ENCODE peak calls at places on chromosomes 5 and 9, in five cellular contexts. B is astrocyte, F is dorsolateral prefrontal cortex, R is gastrocnemius medialis, S is left ventricle myocardium inferior. P is an unnamed sample.

GRCh38 chr5:35195472-35195852 is 34.8 kb downstream of the PRLR start:
- DNase-seq in F (no peak), S (no peak), B (no peak), R (no peak), P (no peak)

GRCh38 chr9:128733256-128733655 is 9.3 kb upstream of the ZDHHC12 start:
- DNase-seq in F (no peak), B (peak), R (no peak), S (peak), P (peak)

GRCh38 chr9:109482391-109482916 is 15.7 kb downstream of the PTPN3 start:
- DNase-seq in R (no peak), F (no peak), B (peak), S (no peak), P (no peak)

GRCh38 chr5:95822408-95823240 is at the start of gene GLRX:
- DNase-seq in S (peak), B (peak), F (peak), R (peak), P (peak)

GRCh38 chr9:69671904-69672827 is at the start of gene APBA1:
- DNase-seq in B (peak), S (peak), F (peak), R (no peak), P (peak)

GRCh38 chr5:137312060-137312459 is 187.1 kb downstream of the SPOCK1 start:
- DNase-seq in R (no peak), F (no peak), S (no peak), B (no peak), P (no peak)

GRCh38 chr5:82092-82491 is 9.9 kb upstream of the PLEKHG4B start:
- DNase-seq in B (peak), S (no peak), F (no peak), R (no peak), P (no peak)

GRCh38 chr5:14728109-14728938 is 63.8 kb downstream of the OTULIN start:
- DNase-seq in B (no peak), S (no peak), F (peak), R (no peak), P (peak)

GRCh38 chr9:12231832-12232231 is 461.4 kb upstream of the TYRP1 start:
- DNase-seq in S (no peak), R (no peak), F (no peak), B (no peak), P (no peak)

GRCh38 chr9:80369641-80370040 is 797.9 kb downstream of the TLE4 start:
- DNase-seq in R (no peak), S (no peak), B (no peak), F (no peak), P (no peak)

GRCh38 chr9:132743886-132744544 is 73.8 kb downstream of the GTF3C4 start:
- DNase-seq in F (no peak), S (no peak), R (no peak), B (no peak), P (no peak)

GRCh38 chr9:136327313-136327971 is at the start of gene GPSM1:
- DNase-seq in R (no peak), S (peak), B (no peak), F (no peak), P (peak)

GRCh38 chr9:114081441-114082016 is 3.4 kb upstream of the AMBP start:
- DNase-seq in F (no peak), R (no peak), B (no peak), S (no peak), P (no peak)

GRCh38 chr9:13082796-13083195 is 196.7 kb downstream of the MPDZ start:
- DNase-seq in B (no peak), R (no peak), F (no peak), S (no peak), P (no peak)

GRCh38 chr9:90907790-90908189 is 106.2 kb downstream of the SYK start:
- DNase-seq in S (no peak), F (no peak), B (no peak), R (no peak), P (no peak)

GRCh38 chr9:18666348-18666747 is 192.4 kb downstream of the ADAMTSL1 start:
- DNase-seq in S (no peak), R (no peak), F (no peak), B (peak), P (no peak)

GRCh38 chr9:132078369-132079356 is 1.0 kb downstream of the MED27 start:
- DNase-seq in B (peak), S (no peak), F (no peak), R (no peak), P (no peak)

GRCh38 chr9:98773721-98774120 is 22.6 kb downstream of the ANKS6 start:
- DNase-seq in B (no peak), R (no peak), F (no peak), S (no peak), P (no peak)

GRCh38 chr5:147685991-147686390 is 96.5 kb downstream of the JAKMIP2 start:
- DNase-seq in R (no peak), F (no peak), B (peak), S (no peak), P (no peak)

GRCh38 chr9:3968891-3969290 is 331.0 kb downstream of the GLIS3 start:
- DNase-seq in R (no peak), B (peak), S (no peak), F (no peak), P (no peak)

GRCh38 chr5:158140120-158140778 is 281.3 kb upstream of the CLINT1 start:
- DNase-seq in F (no peak), S (peak), B (peak), R (peak), P (no peak)

GRCh38 chr5:115939059-115939458 is 23.2 kb upstream of the LVRN start:
- DNase-seq in S (no peak), B (no peak), F (no peak), R (no peak), P (no peak)

GRCh38 chr5:124871299-124871698 is 124.9 kb upstream of the ZNF608 start:
- DNase-seq in R (no peak), S (no peak), B (peak), F (no peak), P (no peak)

GRCh38 chr9:37575921-37576721 is at the start of gene FBXO10:
- DNase-seq in R (peak), S (peak), F (peak), B (peak), P (peak)

GRCh38 chr5:154944716-154945115 is 3.8 kb downstream of the MRPL22 start:
- DNase-seq in B (no peak), R (no peak), F (no peak), S (no peak), P (no peak)

GRCh38 chr5:154949758-154950157 is 8.9 kb downstream of the MRPL22 start:
- DNase-seq in B (no peak), R (no peak), S (no peak), F (no peak), P (no peak)

GRCh38 chr5:154948313-154948712 is 7.4 kb downstream of the MRPL22 start:
- DNase-seq in R (no peak), B (no peak), S (no peak), F (no peak), P (no peak)

GRCh38 chr5:154945695-154946301 is 4.9 kb downstream of the MRPL22 start:
- DNase-seq in R (no peak), F (no peak), S (no peak), B (no peak), P (no peak)

DNA sequence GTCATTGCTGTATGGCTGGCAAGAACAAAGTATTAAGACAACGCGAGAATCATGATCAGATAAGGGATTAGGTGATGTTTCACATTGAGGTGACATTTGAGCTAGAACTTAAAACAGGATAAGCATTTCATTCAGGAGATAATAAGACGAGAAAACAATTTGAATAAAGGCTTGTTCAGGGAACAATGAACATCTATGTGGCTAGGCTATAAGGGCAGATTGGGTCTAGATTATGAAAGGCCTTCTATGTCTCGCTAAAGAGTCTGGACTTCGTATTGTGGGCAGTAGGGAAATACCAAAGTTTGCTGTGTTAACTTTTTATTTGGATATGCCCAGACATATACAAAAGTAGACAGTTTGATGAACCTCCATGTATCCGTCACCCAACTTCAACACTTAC is 6.9 kb downstream of the MRPL22 start:
- DNase-seq in F (no peak), S (no peak), R (no peak), B (no peak), P (no peak)
- H3K27ac ChIP-seq in F (peak), S (no peak), R (no peak), B (no peak), P (no peak)

GRCh38 chr5:38673671-38674071 is 117.2 kb upstream of the LIFR start:
- DNase-seq in B (no peak), R (no peak), S (no peak), F (no peak), P (no peak)

GRCh38 chr5:38675443-38675842 is 119.0 kb upstream of the LIFR start:
- DNase-seq in R (no peak), F (no peak), S (no peak), B (no peak), P (no peak)

GRCh38 chr5:38670878-38671277 is 114.4 kb upstream of the LIFR start:
- DNase-seq in B (peak), S (no peak), R (peak), F (peak), P (no peak)

GRCh38 chr5:38670066-38670465 is 113.6 kb upstream of the LIFR start:
- DNase-seq in S (no peak), B (no peak), R (no peak), F (no peak), P (no peak)

GRCh38 chr5:38672059-38672791 is 115.8 kb upstream of the LIFR start:
- DNase-seq in S (no peak), F (no peak), R (no peak), B (peak), P (no peak)
- TF ChIP-seq CTCF in S (no peak), F (no peak), R (no peak), B (no peak), P (no peak)

GRCh38 chr5:80957031-80957761 is 3.0 kb upstream of the RASGRF2 start:
- DNase-seq in S (no peak), F (no peak), B (peak), R (no peak), P (no peak)
- H3K27ac ChIP-seq in S (no peak), F (peak), B (no peak), R (no peak), P (no peak)

GRCh38 chr5:7261900-7262299 is 134.0 kb upstream of the ADCY2 start:
- DNase-seq in F (no peak), B (no peak), S (no peak), R (no peak), P (no peak)

DNA sequence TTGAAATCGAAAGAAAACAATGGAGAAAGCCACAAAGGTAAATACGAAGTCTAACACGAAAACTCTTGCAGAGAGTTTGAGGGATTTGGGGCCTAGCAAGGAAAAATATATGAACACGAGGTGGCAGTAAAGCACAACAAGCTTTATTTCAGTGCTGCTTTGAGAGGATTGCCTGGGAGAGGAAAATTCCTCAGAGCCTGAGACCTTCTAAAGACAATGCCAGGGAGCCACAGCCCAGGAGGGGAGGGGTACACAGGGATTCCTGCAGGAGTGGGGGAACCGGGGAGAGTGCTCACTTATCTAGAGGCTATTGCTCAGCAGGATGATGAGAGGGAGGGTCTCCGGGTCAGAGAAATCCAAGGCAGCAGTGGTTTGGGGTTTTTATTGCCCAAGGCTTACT is 134.9 kb upstream of the ADCY2 start:
- DNase-seq in F (no peak), B (peak), R (no peak), S (no peak), P (no peak)
- TF ChIP-seq CTCF in F (peak), B (peak), R (peak), S (peak), P (peak)

GRCh38 chr9:92962846-92963245 is 15.5 kb downstream of the FGD3 start:
- DNase-seq in R (no peak), S (no peak), B (no peak), F (no peak), P (no peak)

GRCh38 chr9:92963831-92964606 is 16.7 kb downstream of the FGD3 start:
- DNase-seq in F (no peak), B (no peak), R (no peak), S (no peak), P (peak)

GRCh38 chr9:92964981-92965758 is 17.8 kb downstream of the FGD3 start:
- DNase-seq in R (no peak), S (peak), F (no peak), B (no peak), P (peak)

GRCh38 chr9:92965759-92966517 is 18.6 kb downstream of the FGD3 start:
- DNase-seq in F (no peak), B (no peak), R (no peak), S (no peak), P (no peak)

GRCh38 chr9:92964607-92964975 is 17.3 kb downstream of the FGD3 start:
- DNase-seq in F (no peak), B (no peak), R (no peak), S (no peak), P (no peak)
- H3K27ac ChIP-seq in F (no peak), B (no peak), R (no peak), S (peak), P (peak)

GRCh38 chr9:95185931-95186330 is 131.6 kb downstream of the FANCC start:
- DNase-seq in R (no peak), B (no peak), F (no peak), S (no peak), P (no peak)

GRCh38 chr9:95181226-95181818 is 136.2 kb downstream of the FANCC start:
- DNase-seq in R (no peak), B (no peak), F (no peak), S (no peak), P (no peak)

GRCh38 chr9:95181845-95182244 is 135.7 kb downstream of the FANCC start:
- DNase-seq in B (peak), F (no peak), R (no peak), S (no peak), P (no peak)

GRCh38 chr9:95177617-95178016 is 139.9 kb downstream of the FANCC start:
- DNase-seq in R (no peak), S (no peak), F (no peak), B (no peak), P (no peak)

GRCh38 chr9:95182854-95183563 is 134.5 kb downstream of the FANCC start:
- DNase-seq in S (no peak), R (no peak), F (no peak), B (no peak), P (no peak)
- TF ChIP-seq CTCF in S (peak), R (no peak), F (peak), B (peak), P (no peak)

DNA sequence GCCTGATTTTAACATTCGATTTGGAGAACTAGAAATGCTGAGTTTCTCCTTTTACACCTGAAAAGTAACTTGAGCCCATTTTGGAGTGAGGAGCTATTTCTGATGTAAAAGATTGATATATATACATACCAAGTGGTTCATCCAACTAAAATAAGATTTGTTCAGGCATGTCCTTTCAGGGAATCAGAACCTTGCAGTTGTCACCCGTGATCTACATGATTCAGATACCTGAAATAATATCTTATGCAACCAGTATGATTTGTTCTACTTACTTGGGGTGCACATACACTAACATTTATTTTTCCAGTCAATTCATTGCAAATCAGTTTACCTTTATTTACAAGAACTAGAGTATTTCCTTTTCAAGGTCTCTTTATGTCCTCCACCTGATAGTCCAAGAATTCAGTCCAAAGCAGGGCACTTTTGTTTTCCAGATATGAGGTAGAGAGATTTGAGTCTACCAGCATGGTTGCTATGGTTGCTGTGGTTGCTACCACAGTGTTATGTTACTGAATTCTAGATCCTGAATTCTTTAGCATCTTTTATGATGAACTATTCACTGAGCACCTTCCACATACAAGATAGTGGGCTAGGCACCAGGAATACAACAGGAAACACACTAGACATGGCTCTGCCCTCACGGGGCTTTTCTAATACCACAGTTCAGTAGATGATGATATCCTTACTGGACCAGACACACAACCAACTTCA is 49.3 kb downstream of the CCL28 start:
- DNase-seq in B (no peak), R (no peak), S (no peak), F (no peak), P (no peak)
- H3K27ac ChIP-seq in B (no peak), R (no peak), S (no peak), F (no peak), P (no peak)

GRCh38 chr5:167255931-167256330 is 1035.5 kb upstream of the WWC1 start:
- DNase-seq in B (no peak), F (no peak), S (no peak), R (no peak), P (no peak)
- TF ChIP-seq CTCF in B (no peak), F (no peak), S (no peak), R (no peak), P (no peak)

DNA sequence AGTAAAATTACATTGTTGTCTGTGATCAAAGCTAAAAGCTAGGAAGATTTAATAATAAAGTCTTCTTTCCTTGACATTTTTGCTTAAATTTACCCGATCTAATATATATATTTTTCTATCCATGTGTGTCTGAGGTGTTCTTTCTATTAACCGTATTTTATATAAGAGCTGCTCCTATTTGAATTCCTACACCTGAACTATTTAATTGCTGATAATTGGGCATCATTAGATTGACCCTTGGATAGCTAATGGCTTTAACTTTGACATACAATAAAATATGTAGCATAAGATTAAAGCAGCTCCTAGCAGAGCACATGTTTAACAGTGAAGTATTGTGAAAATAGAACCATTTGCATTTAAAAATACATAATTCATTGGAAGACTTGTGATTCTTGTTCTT is 792.7 kb downstream of the MAT2B start:
- DNase-seq in F (no peak), S (no peak), R (no peak), B (no peak), P (no peak)
- H3K27ac ChIP-seq in F (no peak), S (no peak), R (no peak), B (no peak), P (no peak)

GRCh38 chr5:3784854-3785253 is 189.2 kb downstream of the IRX1 start:
- DNase-seq in F (no peak), R (no peak), S (no peak), B (no peak), P (no peak)

GRCh38 chr5:3786165-3786564 is 190.5 kb downstream of the IRX1 start:
- DNase-seq in F (no peak), S (no peak), B (no peak), R (no peak), P (no peak)

GRCh38 chr5:3787604-3788003 is 192.0 kb downstream of the IRX1 start:
- DNase-seq in R (no peak), S (no peak), B (no peak), F (no peak), P (no peak)

GRCh38 chr5:3793162-3793561 is 197.5 kb downstream of the IRX1 start:
- DNase-seq in F (no peak), S (no peak), R (no peak), B (no peak), P (no peak)

DNA sequence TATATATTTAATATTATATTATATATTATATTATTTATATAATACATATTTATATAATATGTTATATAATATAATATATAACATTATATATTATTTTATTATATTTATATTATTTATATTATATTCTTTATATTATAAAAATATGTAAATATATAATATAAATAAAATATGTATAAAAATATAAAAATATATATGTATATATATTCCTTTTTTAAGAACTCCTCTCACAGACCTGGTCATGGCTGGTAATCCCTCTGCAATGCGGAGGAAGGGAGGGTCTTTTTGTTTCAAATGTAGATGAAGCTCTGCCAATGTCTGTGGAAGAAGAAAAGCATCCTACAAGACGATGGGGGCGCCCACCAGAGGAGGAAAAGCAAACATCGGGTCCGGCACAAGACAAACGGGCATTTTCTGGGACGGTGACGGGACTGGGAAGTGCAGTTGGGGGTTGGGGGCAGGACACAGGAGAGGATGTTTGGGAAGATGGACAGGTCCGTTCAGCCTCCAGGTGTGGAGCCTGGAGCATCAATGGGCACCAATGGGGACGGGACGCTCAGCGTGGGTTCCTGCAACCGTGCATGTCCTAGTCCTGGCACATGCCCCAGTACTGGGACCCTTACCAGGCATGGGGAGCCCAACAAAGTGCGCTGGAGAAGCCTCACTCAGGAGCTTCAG is 194.0 kb downstream of the IRX1 start:
- DNase-seq in S (no peak), B (no peak), F (no peak), R (no peak), P (no peak)
- TF ChIP-seq CTCF in S (no peak), B (no peak), F (no peak), R (no peak), P (no peak)